ENCODE peak calls at places on chromosomes 4 and X, in nine cellular contexts. Q is tibial nerve, B is transverse colon, A is HepG2, N is sigmoid colon, L is K562, T is ovary, W is H1, J is SK-N-SH. D is an unnamed sample.

GRCh38 chr4:54225671-54226398 is 3.3 kb upstream of the PDGFRA start:
- DNase-seq in L (no peak), N (no peak), B (no peak), T (peak; percentile 34), Q (no peak), A (no peak), J (no peak), W (peak; percentile 57), D (no peak)

GRCh38 chr4:73070072-73070385 is 513 bp upstream of the COX18 start:
- DNase-seq in N (no peak), Q (no peak), B (no peak), A (no peak), L (no peak), J (no peak), W (no peak), T (no peak), D (no peak)

GRCh38 chrX:134460005-134460860 is at the start of gene HPRT1:
- DNase-seq in J (peak; percentile 83), T (peak; percentile 79), L (peak; percentile 86), W (peak; percentile 72), B (peak; percentile 87), Q (peak; percentile 54), N (peak; percentile 87), A (peak; percentile 35), D (peak; percentile 92)

GRCh38 chr4:69167300-69167699 is 47.2 kb downstream of the UGT2B11 start:
- DNase-seq in W (no peak), A (no peak), N (no peak), L (no peak), T (no peak), J (no peak), Q (no peak), B (no peak), D (no peak)

GRCh38 chr4:12439633-12440305 is 1011.1 kb upstream of the HS3ST1 start:
- DNase-seq in W (no peak), Q (no peak), J (no peak), N (no peak), A (no peak), L (no peak), T (no peak), B (no peak), D (no peak)

GRCh38 chrX:107442914-107443527 is 6.4 kb upstream of the FRMPD3 start:
- DNase-seq in Q (no peak), J (no peak), T (no peak), N (no peak), W (no peak), A (no peak), L (no peak), B (no peak), D (no peak)

GRCh38 chr4:137370206-137370633 is 162.1 kb downstream of the PCDH18 start:
- DNase-seq in L (no peak), Q (no peak), W (no peak), N (no peak), B (no peak), J (no peak), A (no peak), T (no peak), D (no peak)

GRCh38 chrX:14267224-14267623 is 237.5 kb upstream of the GEMIN8 start:
- DNase-seq in A (no peak), T (no peak), Q (no peak), L (no peak), B (no peak), J (no peak), W (no peak), N (no peak), D (no peak)

GRCh38 chr4:118941149-118941548 is 52.5 kb downstream of the SYNPO2 start:
- DNase-seq in T (peak; percentile 51), A (peak; percentile 18), J (no peak), Q (peak; percentile 24), B (peak; percentile 15), W (no peak), N (peak; percentile 85), L (no peak), D (no peak)

GRCh38 chrX:57918750-57919436 is 8.6 kb upstream of the ZXDA start:
- DNase-seq in J (peak; percentile 11), T (peak; percentile 22), A (peak; percentile 5), Q (no peak), N (no peak), B (peak; percentile 27), L (peak; percentile 22), W (peak; percentile 31), D (no peak)

GRCh38 chr4:131054489-131055019 is 1958.6 kb downstream of the C4orf33 start:
- DNase-seq in A (no peak), Q (no peak), L (no peak), W (peak; percentile 52), J (no peak), T (no peak), N (no peak), B (no peak), D (no peak)

GRCh38 chrX:152641996-152642395 is 4.3 kb downstream of the GABRQ start:
- DNase-seq in L (peak; percentile 63), J (peak; percentile 46), T (no peak), A (no peak), B (no peak), W (peak; percentile 43), N (no peak), Q (no peak), D (no peak)

GRCh38 chrX:10554612-10555270 is 65.6 kb downstream of the MID1 start:
- DNase-seq in Q (no peak), T (no peak), N (no peak), J (no peak), L (no peak), B (no peak), A (peak; percentile 4), W (no peak), D (no peak)

GRCh38 chr4:102725229-102725628 is 35.5 kb downstream of the MANBA start:
- DNase-seq in T (no peak), N (no peak), B (no peak), L (no peak), A (no peak), Q (no peak), W (no peak), J (no peak), D (peak; percentile 26)

GRCh38 chrX:72714471-72714916 is 388 bp upstream of the PHKA1 start:
- DNase-seq in J (peak; percentile 66), N (peak; percentile 89), A (peak; percentile 12), W (peak; percentile 52), T (peak; percentile 79), B (peak; percentile 54), Q (peak; percentile 33), L (peak; percentile 21), D (peak; percentile 92)

GRCh38 chrX:154046262-154046771 is 26.6 kb upstream of the IRAK1 start:
- DNase-seq in J (no peak), T (peak; percentile 68), A (no peak), N (peak; percentile 80), Q (peak; percentile 14), W (no peak), B (no peak), L (peak; percentile 24), D (peak; percentile 91)

GRCh38 chrX:154047266-154047665 is 27.6 kb upstream of the IRAK1 start:
- DNase-seq in A (no peak), B (no peak), J (no peak), W (no peak), Q (no peak), L (peak; percentile 33), N (no peak), T (no peak), D (no peak)

GRCh38 chrX:154043003-154043402 is 23.3 kb upstream of the IRAK1 start:
- DNase-seq in Q (no peak), A (no peak), J (no peak), L (no peak), T (no peak), W (no peak), N (no peak), B (no peak), D (no peak)

GRCh38 chrX:154040863-154041262 is 21.2 kb upstream of the IRAK1 start:
- DNase-seq in B (no peak), L (no peak), W (no peak), J (no peak), N (no peak), A (no peak), Q (no peak), T (no peak), D (no peak)

GRCh38 chrX:154044045-154044444 is 24.3 kb upstream of the IRAK1 start:
- DNase-seq in W (no peak), A (no peak), J (no peak), T (no peak), B (no peak), L (no peak), Q (no peak), N (no peak), D (no peak)
- H3K4me1 ChIP-seq in W (no peaks in the 10 kb centered on the region), A (peaks cover 24% of the 10 kb centered on the region), J (peaks cover 21% of the 10 kb centered on the region), T (peaks cover 22% of the 10 kb centered on the region), B (peaks cover 5% of the 10 kb centered on the region), L (peaks cover 5% of the 10 kb centered on the region), Q (no peaks in the 10 kb centered on the region), N (peaks cover 100% of the 10 kb centered on the region), D (peaks cover 93% of the 10 kb centered on the region)

DNA sequence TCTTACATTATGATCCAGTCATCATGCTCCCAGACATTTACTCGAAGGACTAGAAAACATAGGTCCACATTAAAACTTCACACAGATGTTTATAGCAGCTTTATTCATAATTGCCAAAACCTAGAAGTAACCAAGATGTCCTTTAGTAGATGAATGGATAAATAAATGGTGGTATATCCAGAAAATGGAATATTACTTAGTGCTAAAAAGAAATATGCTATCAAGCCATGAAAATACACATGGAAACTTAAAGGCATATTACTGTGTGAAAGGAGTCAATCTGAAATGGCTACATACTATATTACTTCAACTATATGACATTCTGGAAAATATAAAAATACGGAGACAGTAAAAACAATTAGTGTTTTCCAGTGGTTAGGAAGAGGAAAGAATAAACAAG is 1039.1 kb upstream of the INTU start:
- DNase-seq in A (no peak), B (no peak), J (no peak), T (no peak), W (no peak), N (no peak), Q (no peak), L (no peak), D (no peak)
- TF ChIP-seq EP300 in A (no peak), B (no peak), J (no peak), T (no peak), W (no peak), N (no peak), Q (no peak), L (no peak), D (no peak)

GRCh38 chrX:53300157-53300556 is 18.8 kb upstream of the IQSEC2 start:
- DNase-seq in W (no peak), N (peak; percentile 10), A (no peak), J (no peak), B (no peak), T (no peak), L (no peak), Q (no peak), D (no peak)
- H3K27me3 ChIP-seq in W (no peaks in the 10 kb centered on the region), N (no peaks in the 10 kb centered on the region), A (no peaks in the 10 kb centered on the region), J (peaks cover 4% of the 10 kb centered on the region), B (no peaks in the 10 kb centered on the region), T (no peaks in the 10 kb centered on the region), L (no peaks in the 10 kb centered on the region), Q (peaks cover 4% of the 10 kb centered on the region), D (no peaks in the 10 kb centered on the region)

DNA sequence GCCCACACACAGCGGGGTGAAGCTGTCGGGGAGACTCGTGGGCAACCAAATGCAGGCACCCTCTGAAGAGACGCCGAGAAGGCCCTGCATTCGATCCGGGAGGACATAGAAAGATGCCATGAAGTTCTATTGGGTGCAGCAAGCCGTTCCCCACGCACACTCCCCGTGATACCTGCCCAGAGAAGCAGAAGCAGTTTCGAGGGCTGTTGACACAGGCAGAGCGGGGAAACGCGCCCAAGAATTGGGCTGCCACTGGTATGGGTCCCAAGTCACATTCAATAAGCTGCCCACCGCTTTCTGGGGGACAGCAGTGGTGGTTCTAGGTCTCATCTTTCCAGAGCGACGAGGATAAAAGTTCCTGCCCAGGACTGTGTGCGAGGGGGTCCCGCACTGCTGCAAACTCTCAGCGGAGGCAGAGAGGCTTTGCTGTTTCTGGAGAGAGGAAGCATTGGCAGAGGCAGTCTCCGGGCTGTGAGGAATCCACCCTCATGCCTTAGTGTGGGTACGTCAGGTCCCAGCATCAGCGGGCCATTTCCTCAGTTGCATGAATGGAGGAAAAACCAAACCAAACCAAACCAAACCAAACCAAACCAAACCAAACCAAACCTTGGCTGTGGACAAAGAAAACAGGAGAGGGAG is 10.1 kb downstream of the PITX2 start:
- DNase-seq in B (no peak), W (no peak), A (no peak), T (no peak), N (no peak), J (no peak), Q (no peak), L (no peak), D (no peak)
- H3K4me1 ChIP-seq in B (peaks cover 14% of the 10 kb centered on the region), W (peaks cover 3% of the 10 kb centered on the region), A (peaks cover 12% of the 10 kb centered on the region), T (no peaks in the 10 kb centered on the region), N (peaks cover 15% of the 10 kb centered on the region), J (no peaks in the 10 kb centered on the region), Q (no peaks in the 10 kb centered on the region), L (peaks cover 9% of the 10 kb centered on the region), D (peaks cover 26% of the 10 kb centered on the region)

D was measured in esophagus muscularis mucosa.